ENCODE peak calls at places on chromosomes 3 and 15, in eight cellular contexts. One of them, this sample, is unnamed.

GRCh38 chr15:67210555-67211168 is 43.8 kb downstream of the AAGAB start:
- DNase-seq in left lung: no peak
- DNase-seq in psoas muscle: no peak
- DNase-seq in CD8-positive, alpha-beta memory T cell: no peak
- DNase-seq in uterus: no peak
- DNase-seq in Peyer's patch: no peak
- DNase-seq in testis: no peak
- DNase-seq in breast epithelium: no peak
- DNase-seq in this sample: no peak

GRCh38 chr3:179175358-179175757 is 27.2 kb downstream of the PIK3CA start:
- DNase-seq in left lung: no peak
- DNase-seq in psoas muscle: no peak
- DNase-seq in CD8-positive, alpha-beta memory T cell: no peak
- DNase-seq in uterus: no peak
- DNase-seq in Peyer's patch: no peak
- DNase-seq in testis: no peak
- DNase-seq in breast epithelium: no peak
- DNase-seq in this sample: no peak

GRCh38 chr3:31776016-31776415 is 205.0 kb downstream of the OSBPL10 start:
- DNase-seq in left lung: no peak
- DNase-seq in psoas muscle: no peak
- DNase-seq in CD8-positive, alpha-beta memory T cell: no peak
- DNase-seq in uterus: no peak
- DNase-seq in Peyer's patch: no peak
- DNase-seq in testis: no peak
- DNase-seq in breast epithelium: no peak
- DNase-seq in this sample: no peak

GRCh38 chr3:67601919-67602608 is 52.3 kb downstream of the SUCLG2 start:
- DNase-seq in left lung: no peak
- DNase-seq in psoas muscle: no peak
- DNase-seq in CD8-positive, alpha-beta memory T cell: no peak
- DNase-seq in uterus: no peak
- DNase-seq in Peyer's patch: no peak
- DNase-seq in testis: no peak
- DNase-seq in breast epithelium: no peak
- DNase-seq in this sample: no peak

GRCh38 chr3:146542179-146542578 is 2.2 kb downstream of the PLSCR1 start:
- DNase-seq in left lung: no peak
- DNase-seq in psoas muscle: no peak
- DNase-seq in CD8-positive, alpha-beta memory T cell: no peak
- DNase-seq in uterus: no peak
- DNase-seq in Peyer's patch: no peak
- DNase-seq in testis: no peak
- DNase-seq in breast epithelium: no peak
- DNase-seq in this sample: no peak

GRCh38 chr3:139574026-139574947 is 34.7 kb upstream of the RBP1 start:
- DNase-seq in left lung: no peak
- DNase-seq in psoas muscle: peak
- DNase-seq in CD8-positive, alpha-beta memory T cell: no peak
- DNase-seq in uterus: peak
- DNase-seq in Peyer's patch: no peak
- DNase-seq in testis: peak
- DNase-seq in breast epithelium: no peak
- DNase-seq in this sample: no peak

GRCh38 chr3:33732394-33732793 is 14.3 kb upstream of the CLASP2 start:
- DNase-seq in left lung: no peak
- DNase-seq in psoas muscle: no peak
- DNase-seq in CD8-positive, alpha-beta memory T cell: no peak
- DNase-seq in uterus: no peak
- DNase-seq in Peyer's patch: no peak
- DNase-seq in testis: no peak
- DNase-seq in breast epithelium: no peak
- DNase-seq in this sample: no peak

GRCh38 chr3:186619787-186620212 is 6.9 kb downstream of the AHSG start:
- DNase-seq in left lung: no peak
- DNase-seq in psoas muscle: no peak
- DNase-seq in CD8-positive, alpha-beta memory T cell: no peak
- DNase-seq in uterus: no peak
- DNase-seq in Peyer's patch: no peak
- DNase-seq in testis: no peak
- DNase-seq in breast epithelium: no peak
- DNase-seq in this sample: no peak

GRCh38 chr15:88004379-88004778 is 252.2 kb downstream of the NTRK3 start:
- DNase-seq in left lung: no peak
- DNase-seq in psoas muscle: no peak
- DNase-seq in CD8-positive, alpha-beta memory T cell: no peak
- DNase-seq in uterus: no peak
- DNase-seq in Peyer's patch: no peak
- DNase-seq in testis: no peak
- DNase-seq in breast epithelium: no peak
- DNase-seq in this sample: no peak

GRCh38 chr3:16060358-16060852 is 114.1 kb upstream of the GALNT15 start:
- DNase-seq in left lung: no peak
- DNase-seq in psoas muscle: peak
- DNase-seq in CD8-positive, alpha-beta memory T cell: no peak
- DNase-seq in uterus: peak
- DNase-seq in Peyer's patch: no peak
- DNase-seq in testis: peak
- DNase-seq in breast epithelium: no peak
- DNase-seq in this sample: no peak

GRCh38 chr15:86055688-86056087 is 24.0 kb upstream of the AGBL1 start:
- DNase-seq in left lung: no peak
- DNase-seq in psoas muscle: no peak
- DNase-seq in CD8-positive, alpha-beta memory T cell: no peak
- DNase-seq in uterus: no peak
- DNase-seq in Peyer's patch: no peak
- DNase-seq in testis: no peak
- DNase-seq in breast epithelium: no peak
- DNase-seq in this sample: no peak

GRCh38 chr15:78223396-78224023 is 10.9 kb downstream of the ACSBG1 start:
- DNase-seq in left lung: no peak
- DNase-seq in psoas muscle: peak
- DNase-seq in CD8-positive, alpha-beta memory T cell: no peak
- DNase-seq in uterus: no peak
- DNase-seq in Peyer's patch: no peak
- DNase-seq in testis: no peak
- DNase-seq in breast epithelium: no peak
- DNase-seq in this sample: no peak

GRCh38 chr15:40082195-40082868 is 26.3 kb downstream of the BMF start:
- DNase-seq in left lung: no peak
- DNase-seq in psoas muscle: no peak
- DNase-seq in CD8-positive, alpha-beta memory T cell: no peak
- DNase-seq in uterus: no peak
- DNase-seq in Peyer's patch: peak
- DNase-seq in testis: no peak
- DNase-seq in breast epithelium: no peak
- DNase-seq in this sample: no peak
- H3K27ac ChIP-seq in left lung: peak
- H3K27ac ChIP-seq in psoas muscle: peak
- H3K27ac ChIP-seq in CD8-positive, alpha-beta memory T cell: peak
- H3K27ac ChIP-seq in uterus: peak
- H3K27ac ChIP-seq in Peyer's patch: peak
- H3K27ac ChIP-seq in testis: peak
- H3K27ac ChIP-seq in breast epithelium: peak
- H3K27ac ChIP-seq in this sample: no peak

DNA sequence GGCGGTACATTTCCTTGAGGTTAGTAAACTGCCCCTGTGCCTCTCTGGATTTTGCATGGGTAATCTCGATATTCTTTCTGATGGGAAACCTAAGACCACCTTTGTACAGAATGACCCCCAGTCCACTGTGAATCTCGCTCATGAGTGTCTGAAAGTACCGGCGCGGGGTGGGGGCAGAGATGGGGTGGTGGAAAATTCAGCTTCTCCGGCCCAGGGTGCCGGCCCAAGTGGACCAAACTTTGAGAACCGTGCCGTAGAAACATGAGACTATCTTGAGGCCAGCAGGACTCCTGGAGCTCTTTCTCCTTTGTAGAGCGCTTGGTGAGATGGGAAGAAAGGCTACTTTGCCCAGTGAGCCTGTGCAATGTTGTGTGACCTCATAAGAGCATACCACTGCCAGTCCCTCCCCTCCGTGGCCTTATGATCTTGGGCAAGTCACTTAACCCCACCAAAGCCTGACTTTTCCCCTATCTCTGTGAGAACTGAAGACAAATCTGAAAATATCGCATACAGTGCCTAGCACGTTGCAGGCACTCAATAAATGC is 40.3 kb upstream of the VEPH1 start:
- DNase-seq in left lung: peak
- DNase-seq in psoas muscle: no peak
- DNase-seq in CD8-positive, alpha-beta memory T cell: no peak
- DNase-seq in uterus: no peak
- DNase-seq in Peyer's patch: no peak
- DNase-seq in testis: no peak
- DNase-seq in breast epithelium: no peak
- DNase-seq in this sample: no peak
- H3K4me3 ChIP-seq in left lung: peak
- H3K4me3 ChIP-seq in psoas muscle: peak
- H3K4me3 ChIP-seq in CD8-positive, alpha-beta memory T cell: no peak
- H3K4me3 ChIP-seq in uterus: peak
- H3K4me3 ChIP-seq in Peyer's patch: no peak
- H3K4me3 ChIP-seq in testis: peak
- H3K4me3 ChIP-seq in breast epithelium: peak
- H3K4me3 ChIP-seq in this sample: no peak

DNA sequence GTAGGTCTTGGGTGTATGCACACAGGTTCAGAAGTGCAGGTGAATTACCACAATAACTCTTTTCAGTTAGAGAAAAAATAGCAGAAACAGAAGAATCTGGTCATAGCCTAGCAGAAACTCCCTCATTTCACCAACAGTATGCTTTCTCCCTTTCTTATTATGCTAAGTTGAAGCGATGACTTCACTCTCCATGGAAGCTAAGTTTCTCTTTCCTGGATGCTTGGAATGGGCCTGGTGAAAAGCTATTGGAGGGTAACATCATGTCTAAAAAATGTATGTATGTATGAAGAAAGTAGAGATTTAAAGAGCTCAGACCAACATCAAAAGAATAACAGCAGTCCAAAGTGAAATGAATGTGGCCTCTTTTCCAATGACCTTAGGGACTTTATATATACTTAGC is 145.5 kb downstream of the TIGIT start:
- DNase-seq in left lung: no peak
- DNase-seq in psoas muscle: no peak
- DNase-seq in CD8-positive, alpha-beta memory T cell: no peak
- DNase-seq in uterus: no peak
- DNase-seq in Peyer's patch: no peak
- DNase-seq in testis: no peak
- DNase-seq in breast epithelium: no peak
- DNase-seq in this sample: no peak
- H3K27ac ChIP-seq in left lung: no peak
- H3K27ac ChIP-seq in psoas muscle: no peak
- H3K27ac ChIP-seq in CD8-positive, alpha-beta memory T cell: no peak
- H3K27ac ChIP-seq in uterus: no peak
- H3K27ac ChIP-seq in Peyer's patch: no peak
- H3K27ac ChIP-seq in testis: peak
- H3K27ac ChIP-seq in breast epithelium: no peak
- H3K27ac ChIP-seq in this sample: no peak

GRCh38 chr15:38186505-38186904 is 66.1 kb upstream of the SPRED1 start:
- DNase-seq in left lung: no peak
- DNase-seq in psoas muscle: no peak
- DNase-seq in CD8-positive, alpha-beta memory T cell: no peak
- DNase-seq in uterus: no peak
- DNase-seq in Peyer's patch: no peak
- DNase-seq in testis: no peak
- DNase-seq in breast epithelium: no peak
- DNase-seq in this sample: no peak
- H3K4me3 ChIP-seq in left lung: no peak
- H3K4me3 ChIP-seq in psoas muscle: no peak
- H3K4me3 ChIP-seq in CD8-positive, alpha-beta memory T cell: no peak
- H3K4me3 ChIP-seq in uterus: no peak
- H3K4me3 ChIP-seq in Peyer's patch: no peak
- H3K4me3 ChIP-seq in testis: no peak
- H3K4me3 ChIP-seq in breast epithelium: no peak
- H3K4me3 ChIP-seq in this sample: no peak

DNA sequence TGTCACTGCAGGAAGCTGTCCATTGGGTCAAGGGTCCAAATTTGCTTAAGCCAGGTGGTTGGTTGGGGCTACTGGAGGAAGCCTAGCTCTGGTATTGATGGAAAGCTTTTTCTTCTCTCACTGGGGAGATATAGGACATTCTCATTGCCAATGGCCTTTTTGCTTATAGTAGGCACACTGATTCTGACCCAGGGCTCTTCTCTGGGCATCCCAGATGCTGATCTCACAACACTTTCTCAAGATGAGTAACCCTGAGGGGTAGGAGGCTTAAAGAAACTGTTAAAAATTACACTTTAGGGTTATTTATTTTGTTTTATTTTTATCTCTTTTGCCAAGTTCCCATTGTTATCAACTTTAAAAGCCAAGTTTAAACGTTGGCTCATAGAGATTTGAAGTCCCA is 337.8 kb downstream of the LRRC3B start:
- DNase-seq in left lung: no peak
- DNase-seq in psoas muscle: no peak
- DNase-seq in CD8-positive, alpha-beta memory T cell: no peak
- DNase-seq in uterus: no peak
- DNase-seq in Peyer's patch: no peak
- DNase-seq in testis: no peak
- DNase-seq in breast epithelium: no peak
- DNase-seq in this sample: no peak
- H3K27ac ChIP-seq in left lung: no peak
- H3K27ac ChIP-seq in psoas muscle: no peak
- H3K27ac ChIP-seq in CD8-positive, alpha-beta memory T cell: no peak
- H3K27ac ChIP-seq in uterus: no peak
- H3K27ac ChIP-seq in Peyer's patch: no peak
- H3K27ac ChIP-seq in testis: no peak
- H3K27ac ChIP-seq in breast epithelium: no peak
- H3K27ac ChIP-seq in this sample: no peak